ENCODE peak calls at places on chromosomes 5 and 9, in five cellular contexts. X is cardiac muscle cell; N is aorta; E is CD8-positive, alpha-beta memory T cell; B is H9. Y is an unnamed sample.

GRCh38 chr9:117415584-117415937 is 704 bp upstream of the ASTN2 start:
- DNase-seq in N (no peak), B (peak), E (no peak), X (no peak), Y (no peak)

GRCh38 chr5:35360671-35361070 is 130.4 kb upstream of the PRLR start:
- DNase-seq in N (no peak), B (no peak), E (no peak), X (no peak), Y (no peak)

GRCh38 chr9:112169368-112169767 is 5.7 kb downstream of the SUSD1 start:
- DNase-seq in N (no peak), E (no peak), X (no peak), B (no peak), Y (no peak)

GRCh38 chr5:66363097-66363496 is 219.0 kb downstream of the SREK1 start:
- DNase-seq in E (no peak), N (no peak), B (no peak), X (no peak), Y (no peak)

GRCh38 chr5:170151105-170151831 is 45.6 kb downstream of the FOXI1 start:
- DNase-seq in B (peak), X (peak), N (peak), E (no peak), Y (peak)

GRCh38 chr5:141839015-141839513 is 39.1 kb downstream of the PCDH1 start:
- DNase-seq in X (no peak), E (no peak), B (peak), N (no peak), Y (no peak)

GRCh38 chr9:114666441-114666840 is 8.8 kb upstream of the TEX53 start:
- DNase-seq in E (no peak), N (no peak), B (no peak), X (no peak), Y (no peak)

GRCh38 chr5:151597749-151598148 is 6.6 kb upstream of the FAT2 start:
- DNase-seq in B (no peak), N (peak), X (no peak), E (no peak), Y (no peak)

GRCh38 chr5:138844812-138845513 is 30.2 kb downstream of the LRRTM2 start:
- DNase-seq in E (no peak), N (no peak), B (no peak), X (peak), Y (no peak)

GRCh38 chr5:168765220-168766037 is 186.3 kb upstream of the PANK3 start:
- DNase-seq in B (no peak), E (no peak), N (peak), X (peak), Y (no peak)

GRCh38 chr9:110088099-110088498 is 119.9 kb downstream of the C9orf152 start:
- DNase-seq in X (no peak), N (no peak), E (no peak), B (no peak), Y (no peak)
- H3K27ac ChIP-seq in X (no peak), N (no peak), E (no peak), B (no peak), Y (no peak)

GRCh38 chr9:16321461-16322119 is 548.9 kb downstream of the BNC2 start:
- DNase-seq in X (peak), N (peak), E (no peak), B (peak), Y (peak)
- H3K27ac ChIP-seq in X (no peak), N (no peak), E (no peak), B (no peak), Y (no peak)

DNA sequence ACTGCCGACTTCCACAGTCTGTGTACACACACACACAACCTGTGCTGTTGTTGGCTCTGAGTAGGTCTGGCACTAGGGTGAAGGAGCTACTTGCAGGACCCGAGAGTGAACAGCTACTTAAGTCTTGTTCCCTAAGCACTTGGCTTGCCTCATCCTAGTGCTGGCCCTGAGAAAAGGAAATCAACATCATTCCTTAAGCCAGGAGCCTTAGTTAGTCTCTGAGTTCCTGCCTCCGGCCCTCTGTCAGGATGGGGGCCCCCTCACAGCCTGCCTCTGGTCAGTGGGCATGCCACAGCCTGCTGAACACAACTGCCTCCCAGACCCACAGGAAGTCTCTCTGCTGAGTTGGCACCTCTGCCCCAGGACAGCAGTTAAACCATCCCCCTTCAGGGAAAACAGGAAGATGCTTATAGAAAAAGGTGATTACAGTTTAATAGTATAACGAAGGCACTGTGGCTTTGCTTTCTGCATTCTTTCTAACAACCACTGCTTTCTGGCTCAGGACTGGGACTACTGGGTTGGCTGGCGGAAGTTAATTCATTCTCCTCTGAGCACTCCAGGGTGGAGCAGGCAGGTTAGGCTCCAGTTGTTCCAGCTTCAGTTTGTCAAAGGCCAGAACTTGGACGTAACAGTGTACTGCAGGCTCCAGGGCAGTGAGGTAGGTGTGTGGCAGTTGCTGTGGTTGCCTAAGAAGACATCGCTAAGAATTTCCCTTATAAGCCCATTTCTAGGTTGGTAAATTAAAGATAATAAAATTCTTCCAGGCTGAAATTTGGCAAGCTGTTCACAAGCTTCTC is 2.8 kb downstream of the MAMDC2 start:
- DNase-seq in X (no peak), E (no peak), N (no peak), B (peak), Y (no peak)
- H3K27ac ChIP-seq in X (no peak), E (no peak), N (no peak), B (no peak), Y (peak)

GRCh38 chr5:157516016-157516415 is 56.0 kb downstream of the NIPAL4 start:
- DNase-seq in E (no peak), B (no peak), N (no peak), X (peak), Y (no peak)
- H3K27ac ChIP-seq in E (no peak), B (no peak), N (peak), X (no peak), Y (peak)

GRCh38 chr5:124712724-124713305 is 33.6 kb downstream of the ZNF608 start:
- DNase-seq in E (no peak), X (no peak), N (no peak), B (no peak), Y (no peak)
- H3K27ac ChIP-seq in E (no peak), X (peak), N (no peak), B (no peak), Y (no peak)

GRCh38 chr9:123356851-123357747 is 1.1 kb downstream of the CRB2 start:
- DNase-seq in X (no peak), E (no peak), B (no peak), N (no peak), Y (no peak)
- H3K27ac ChIP-seq in X (peak), E (no peak), B (no peak), N (no peak), Y (no peak)

GRCh38 chr9:137460363-137461315 is 1.5 kb upstream of the NSMF start:
- DNase-seq in E (no peak), N (peak), B (peak), X (no peak), Y (peak)

GRCh38 chr9:137458194-137459146 is 664 bp downstream of the NSMF start:
- DNase-seq in B (no peak), X (no peak), N (peak), E (no peak), Y (no peak)

GRCh38 chr9:137461316-137461662 is 2.2 kb upstream of the NSMF start:
- DNase-seq in B (no peak), E (no peak), X (no peak), N (peak), Y (no peak)

GRCh38 chr9:137459147-137459600 is at the start of gene NSMF:
- DNase-seq in X (peak), N (peak), E (peak), B (peak), Y (peak)

GRCh38 chr9:137459601-137460362 is 648 bp upstream of the NSMF start:
- DNase-seq in E (no peak), N (peak), X (no peak), B (no peak), Y (peak)
- H3K27ac ChIP-seq in E (peak), N (no peak), X (no peak), B (no peak), Y (peak)

GRCh38 chr9:113375057-113376023 is 1.4 kb downstream of the HDHD3 start:
- DNase-seq in B (no peak), E (no peak), N (no peak), X (no peak), Y (no peak)

GRCh38 chr9:113373255-113373654 is 3.5 kb downstream of the HDHD3 start:
- DNase-seq in X (no peak), B (no peak), E (no peak), N (no peak), Y (no peak)

GRCh38 chr9:113370806-113371325 is 5.9 kb downstream of the HDHD3 start:
- DNase-seq in E (no peak), X (no peak), N (no peak), B (no peak), Y (no peak)

GRCh38 chr9:113372059-113372458 is 4.7 kb downstream of the HDHD3 start:
- DNase-seq in N (no peak), B (no peak), E (no peak), X (no peak), Y (no peak)

GRCh38 chr9:113373676-113374392 is 3.0 kb downstream of the HDHD3 start:
- DNase-seq in E (no peak), N (no peak), X (no peak), B (no peak), Y (no peak)
- H3K27ac ChIP-seq in E (no peak), N (no peak), X (peak), B (no peak), Y (no peak)

GRCh38 chr9:113589407-113589806 is 125.9 kb downstream of the RGS3 start:
- DNase-seq in B (no peak), E (no peak), N (no peak), X (no peak), Y (no peak)

GRCh38 chr9:113587471-113588031 is 124.0 kb downstream of the RGS3 start:
- DNase-seq in X (peak), N (no peak), E (no peak), B (peak), Y (no peak)

GRCh38 chr9:113589890-113590289 is 126.4 kb downstream of the RGS3 start:
- DNase-seq in N (no peak), X (peak), B (no peak), E (no peak), Y (no peak)

GRCh38 chr9:113588936-113589335 is 125.4 kb downstream of the RGS3 start:
- DNase-seq in N (no peak), B (no peak), X (no peak), E (no peak), Y (no peak)

GRCh38 chr9:113588242-113588810 is 124.8 kb downstream of the RGS3 start:
- DNase-seq in N (no peak), B (no peak), X (no peak), E (no peak), Y (no peak)
- H3K27ac ChIP-seq in N (no peak), B (no peak), X (no peak), E (no peak), Y (peak)

Y was measured in coronary artery.